ENCODE peak calls at places on chromosomes 11 and 22, in eight cellular contexts. T is fibroblast of mammary gland; E is H54; G is stimulated activated CD4-positive, alpha-beta T cell treated with anti-CD3 and anti-CD28 coated beads, Interleukin-2, amount 100 ng/mL, for 48 hours; R is K562; Y is effector CD8-positive, alpha-beta T cell; A is stimulated activated CD8-positive, alpha-beta memory T cell treated with anti-CD3 and anti-CD28 coated beads, Interleukin-2, amount 100 ng/mL, for 1 hour; Z is amygdala. Q is an unnamed sample.

GRCh38 chr11:93936416-93936815 is 84.7 kb upstream of the HEPHL1 start:
- DNase-seq in G (no peak), T (no peak), Y (no peak), Z (no peak), A (no peak), E (no peak), R (no peak), Q (no peak)

GRCh38 chr11:134346976-134347350 is 15.2 kb downstream of the GLB1L2 start:
- DNase-seq in E (no peak), G (no peak), A (no peak), Y (no peak), R (no peak), Z (no peak), T (no peak), Q (no peak)

GRCh38 chr11:118055966-118056365 is 20.9 kb upstream of the TMPRSS4 start:
- DNase-seq in G (no peak), Z (no peak), A (no peak), E (no peak), T (no peak), R (no peak), Y (no peak), Q (no peak)

GRCh38 chr11:8613036-8613435 is 19.0 kb upstream of the STK33 start:
- DNase-seq in E (no peak), Z (no peak), Y (no peak), G (no peak), A (no peak), R (no peak), T (no peak), Q (no peak)

GRCh38 chr11:6667733-6668374 is 12.2 kb upstream of the DCHS1 start:
- DNase-seq in E (no peak), A (no peak), Z (no peak), T (peak; percentile 54), Y (no peak), R (peak; percentile 69), G (no peak), Q (no peak)

GRCh38 chr22:33274214-33274828 is 216.1 kb upstream of the SYN3 start:
- DNase-seq in Y (no peak), R (peak; percentile 57), Z (no peak), T (peak; percentile 35), E (peak; percentile 10), G (peak; percentile 13), A (no peak), Q (no peak)

GRCh38 chr22:48432721-48433518 is 1394.8 kb downstream of the BRD1 start:
- DNase-seq in E (no peak), Y (no peak), T (no peak), Z (no peak), R (no peak), G (no peak), A (no peak), Q (no peak)

GRCh38 chr11:114244995-114245394 is 51.2 kb upstream of the NNMT start:
- DNase-seq in Y (no peak), R (no peak), Z (no peak), G (no peak), A (no peak), T (no peak), E (no peak), Q (no peak)

GRCh38 chr22:43844560-43845545 is 17.5 kb downstream of the SULT4A1 start:
- DNase-seq in Z (no peak), Y (no peak), E (no peak), A (no peak), R (no peak), T (no peak), G (no peak), Q (no peak)

GRCh38 chr22:19097518-19097917 is 24.7 kb downstream of the DGCR2 start:
- DNase-seq in Y (no peak), R (no peak), Z (no peak), T (no peak), G (no peak), A (no peak), E (no peak), Q (no peak)

GRCh38 chr22:30422481-30423295 is 2.9 kb upstream of the MTFP1 start:
- DNase-seq in Z (peak; percentile 55), Y (no peak), A (no peak), E (no peak), G (no peak), R (peak; percentile 73), T (peak; percentile 98), Q (peak; percentile 82)

GRCh38 chr11:77187776-77188175 is 59.7 kb downstream of the MYO7A start:
- DNase-seq in T (no peak), A (no peak), Y (no peak), Z (no peak), G (no peak), E (no peak), R (no peak), Q (no peak)

GRCh38 chr11:68297052-68297378 is 15.4 kb upstream of the LRP5 start:
- DNase-seq in R (no peak), A (no peak), E (no peak), Z (no peak), G (no peak), Y (no peak), T (no peak), Q (no peak)

GRCh38 chr22:37160037-37160436 is 10.3 kb upstream of the IL2RB start:
- DNase-seq in Y (no peak), T (no peak), R (no peak), E (no peak), A (no peak), Z (no peak), G (no peak), Q (no peak)

GRCh38 chr11:35761887-35762286 is 99.3 kb downstream of the TRIM44 start:
- DNase-seq in Z (no peak), R (no peak), T (no peak), G (no peak), E (no peak), Y (no peak), A (no peak), Q (no peak)

GRCh38 chr22:40325315-40325714 is 21.0 kb upstream of the ADSL start:
- DNase-seq in R (no peak), G (peak; percentile 52), Y (peak; percentile 21), T (no peak), E (no peak), Z (no peak), A (no peak), Q (no peak)

GRCh38 chr11:85685131-85685819 is 720 bp downstream of the CCDC89 start:
- DNase-seq in R (no peak), T (peak; percentile 55), Z (peak; percentile 15), G (no peak), Y (no peak), A (no peak), E (peak; percentile 23), Q (no peak)

GRCh38 chr22:30079952-30080533 is at the start of gene HORMAD2:
- DNase-seq in R (no peak), G (no peak), Y (no peak), Z (peak; percentile 3), A (no peak), E (no peak), T (peak; percentile 19), Q (no peak)

GRCh38 chr11:85541683-85542082 is 85.5 kb downstream of the DLG2 start:
- DNase-seq in Y (no peak), G (no peak), E (no peak), Z (no peak), T (no peak), A (no peak), R (no peak), Q (no peak)

GRCh38 chr11:111512296-111513239 is at the start of gene BTG4:
- DNase-seq in E (no peak), G (peak; percentile 23), R (peak; percentile 17), Y (no peak), Z (no peak), T (peak; percentile 14), A (no peak), Q (no peak)

GRCh38 chr11:126163074-126163700 is 48.3 kb downstream of the RPUSD4 start:
- DNase-seq in G (no peak), A (no peak), E (peak; percentile 74), Y (no peak), R (no peak), Z (no peak), T (peak; percentile 88), Q (no peak)

GRCh38 chr11:11657101-11657935 is 35.5 kb upstream of the GALNT18 start:
- DNase-seq in Z (no peak), R (no peak), A (no peak), Y (no peak), T (no peak), G (no peak), E (no peak), Q (no peak)

GRCh38 chr11:35916270-35916669 is 27.6 kb upstream of the LDLRAD3 start:
- DNase-seq in Y (no peak), R (no peak), E (no peak), G (no peak), T (no peak), A (no peak), Z (no peak), Q (no peak)

GRCh38 chr11:112225753-112226061 is 521 bp upstream of the PTS start:
- DNase-seq in E (peak; percentile 55), Z (no peak), T (peak; percentile 86), Y (no peak), G (no peak), R (no peak), A (no peak), Q (no peak)

GRCh38 chr11:130550160-130550559 is 101.7 kb downstream of the ADAMTS15 start:
- DNase-seq in G (no peak), E (no peak), A (no peak), R (no peak), Z (no peak), T (no peak), Y (no peak), Q (no peak)

GRCh38 chr11:34034053-34034452 is 17.5 kb upstream of the CAPRIN1 start:
- DNase-seq in Z (no peak), Y (no peak), G (no peak), E (no peak), A (no peak), T (no peak), R (peak; percentile 74), Q (no peak)

GRCh38 chr11:3854977-3855807 is at the start of gene STIM1:
- DNase-seq in T (peak; percentile 90), Z (peak; percentile 92), R (peak; percentile 97), E (peak; percentile 96), A (peak; percentile 95), G (peak; percentile 99), Y (peak; percentile 96), Q (peak; percentile 95)

GRCh38 chr11:117298195-117298594 is 7.0 kb downstream of the BACE1-AS start:
- DNase-seq in T (no peak), R (no peak), G (no peak), E (no peak), Y (no peak), A (no peak), Z (no peak), Q (no peak)

GRCh38 chr11:42112896-42113295 is 653.4 kb upstream of the LRRC4C start:
- DNase-seq in G (no peak), Y (no peak), A (no peak), E (no peak), R (no peak), T (no peak), Z (no peak), Q (no peak)

GRCh38 chr11:45771194-45771941 is 33.6 kb upstream of the SLC35C1 start:
- DNase-seq in Z (peak; percentile 66), T (peak; percentile 42), G (peak; percentile 78), E (peak; percentile 66), Y (peak; percentile 64), A (peak; percentile 48), R (peak; percentile 71), Q (peak; percentile 69)

GRCh38 chr11:2791139-2791520 is 91.3 kb upstream of the KCNQ1OT1 start:
- DNase-seq in E (no peak), Y (no peak), G (no peak), Z (no peak), R (no peak), A (no peak), T (no peak), Q (peak; percentile 45)

GRCh38 chr22:49207008-49207775 is 620.5 kb downstream of the BRD1 start:
- DNase-seq in E (no peak), Y (no peak), R (no peak), A (no peak), Z (no peak), T (no peak), G (no peak), Q (peak; percentile 23)

GRCh38 chr22:35735622-35736021 is 17.9 kb downstream of the APOL5 start:
- DNase-seq in E (no peak), G (no peak), A (no peak), Z (no peak), Y (no peak), T (no peak), R (no peak), Q (no peak)

GRCh38 chr22:45448431-45448830 is 34.9 kb downstream of the RIBC2 start:
- DNase-seq in E (no peak), G (no peak), Y (no peak), A (no peak), R (no peak), T (peak; percentile 80), Z (no peak), Q (no peak)